ENCODE peak calls at places on chromosomes 16 and 17, in seven cellular contexts. P, V, C, K, N, Z and Y are unnamed samples. For H3K4me1, the result is how much of the 10 kb centered on the place peaks cover.

GRCh38 chr17:27323538-27324212 is 29.8 kb downstream of the WSB1 start:
- ATAC-seq in N (peak), K (peak), C (no peak), V (peak), Z (peak), P (peak), Y (peak)

GRCh38 chr16:4733747-4734062 is 366 bp downstream of the ANKS3 start:
- ATAC-seq in V (no peak), C (no peak), Z (no peak), K (peak), P (no peak), N (peak), Y (peak)

GRCh38 chr16:17343729-17344128 is 127.0 kb downstream of the XYLT1 start:
- ATAC-seq in N (no peak), K (no peak), V (peak), C (peak), Z (peak), P (no peak), Y (no peak)

GRCh38 chr17:63838586-63839184 is 3.8 kb downstream of the SMARCD2 start:
- ATAC-seq in K (no peak), N (no peak), P (peak), Z (peak), V (peak), C (peak), Y (peak)

GRCh38 chr17:4304417-4305027 is 40.7 kb upstream of the ANKFY1 start:
- ATAC-seq in K (peak), N (peak), P (peak), C (peak), V (peak), Z (peak), Y (no peak)

GRCh38 chr16:10256855-10257641 is 74.8 kb upstream of the GRIN2A start:
- ATAC-seq in V (peak), P (peak), K (peak), Z (peak), N (peak), C (peak), Y (no peak)

GRCh38 chr16:24741862-24742261 is 12.4 kb downstream of the TNRC6A start:
- ATAC-seq in C (no peak), Z (no peak), N (no peak), K (no peak), P (no peak), V (no peak), Y (no peak)

GRCh38 chr17:49002766-49003165 is 5.6 kb downstream of the IGF2BP1 start:
- ATAC-seq in N (no peak), K (no peak), C (no peak), V (no peak), P (no peak), Z (no peak), Y (no peak)

GRCh38 chr16:800834-801488 is 427 bp upstream of the GNG13 start:
- ATAC-seq in C (no peak), V (no peak), P (no peak), N (no peak), K (peak), Z (no peak), Y (no peak)

GRCh38 chr16:35598696-35599332 is 2139.4 kb downstream of the TP53TG3F start:
- ATAC-seq in C (no peak), K (peak), P (no peak), Z (no peak), V (no peak), N (no peak), Y (no peak)

GRCh38 chr16:3595521-3596021 is 15.8 kb downstream of the SLX4 start:
- ATAC-seq in V (no peak), P (no peak), Z (no peak), K (no peak), C (no peak), N (no peak), Y (no peak)

GRCh38 chr17:57102122-57102521 is 17.1 kb downstream of the AKAP1 start:
- ATAC-seq in V (no peak), Z (no peak), N (no peak), K (no peak), C (no peak), P (no peak), Y (no peak)

GRCh38 chr17:2025220-2025621 is at the start of gene RTN4RL1:
- ATAC-seq in C (peak), P (peak), Z (peak), N (peak), V (peak), K (peak), Y (peak)

GRCh38 chr17:80394629-80395216 is 20.2 kb upstream of the ENDOV start:
- ATAC-seq in P (no peak), K (no peak), C (peak), N (no peak), V (peak), Z (peak), Y (no peak)

DNA sequence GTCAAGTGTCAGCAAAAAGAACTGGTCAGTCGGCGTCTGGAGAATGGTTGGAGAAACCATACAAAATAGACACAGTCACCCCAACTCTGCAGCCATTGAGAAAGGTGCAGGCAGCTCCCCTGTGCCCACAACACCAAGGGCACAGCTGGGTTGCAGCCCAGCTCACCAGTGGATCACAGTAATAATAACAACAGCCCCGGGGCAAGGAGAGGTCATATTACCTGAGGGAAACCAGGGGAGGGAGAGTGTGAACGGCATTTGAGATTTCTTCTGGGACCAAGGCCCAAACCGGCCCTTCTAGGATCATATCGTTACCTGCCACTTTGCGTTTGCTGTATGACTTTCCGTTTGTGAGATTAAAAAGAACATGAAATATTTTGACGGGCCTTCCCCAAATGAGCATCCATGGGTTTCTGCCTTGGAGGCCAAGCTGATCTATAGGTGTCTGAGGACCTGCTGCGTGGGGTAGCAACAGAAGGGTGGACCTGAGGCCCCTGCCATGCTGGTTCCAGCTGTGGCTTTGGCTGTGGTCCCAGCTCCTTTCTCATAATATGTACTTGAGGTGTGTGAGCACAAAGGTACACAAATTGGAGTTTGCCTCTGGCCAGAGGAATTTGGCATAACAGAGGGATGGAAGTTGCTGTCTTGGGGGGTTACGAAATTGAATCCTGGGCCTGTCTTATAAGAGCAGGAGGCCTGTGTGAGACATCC is 154.6 kb downstream of the CMIP start:
- ATAC-seq in C (no peak), P (no peak), N (no peak), V (no peak), K (no peak), Z (no peak), Y (no peak)
- H3K4me1 ChIP-seq in C (under half), P (under half), N (half or more), V (under half), K (half or more), Z (under half), Y (under half)

GRCh38 chr16:67561824-67562525 is 351 bp upstream of the CTCF start:
- ATAC-seq in P (peak), N (peak), Z (peak), K (peak), V (peak), C (peak), Y (peak)
- TF ChIP-seq POLR2A in P (peak), N (peak), Z (peak), K (peak), V (peak), C (peak), Y (peak)

DNA sequence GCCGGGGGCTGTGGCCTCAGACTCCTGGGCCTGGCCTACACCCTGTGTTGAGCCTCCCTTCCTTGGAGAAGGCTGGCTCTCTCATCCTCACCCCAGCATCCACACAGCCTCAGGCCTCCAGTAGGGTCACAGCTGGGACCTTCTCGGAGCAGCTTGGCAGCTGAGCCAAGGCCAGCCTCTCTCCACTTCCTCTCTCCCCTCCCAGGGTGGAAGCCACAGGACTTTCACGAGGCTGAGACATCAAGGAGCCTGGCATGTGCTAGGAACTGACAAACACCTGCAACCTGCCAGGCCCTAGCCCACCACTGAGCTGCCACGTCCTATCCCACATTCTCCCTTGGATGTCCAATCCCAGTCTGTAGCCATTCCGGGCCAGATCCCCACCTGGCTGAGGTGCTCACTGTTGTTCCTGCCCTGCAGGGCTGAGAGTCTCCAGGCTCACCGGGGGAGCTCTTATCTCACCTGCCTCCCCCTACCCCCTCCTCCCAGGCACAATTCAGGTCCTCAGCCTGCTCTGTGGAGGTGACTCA is 3.1 kb downstream of the MMP15 start:
- ATAC-seq in V (no peak), C (no peak), Z (no peak), N (no peak), K (no peak), P (no peak), Y (no peak)
- H3K4me1 ChIP-seq in V (under half), C (under half), Z (half or more), N (under half), K (under half), P (under half), Y (half or more)

DNA sequence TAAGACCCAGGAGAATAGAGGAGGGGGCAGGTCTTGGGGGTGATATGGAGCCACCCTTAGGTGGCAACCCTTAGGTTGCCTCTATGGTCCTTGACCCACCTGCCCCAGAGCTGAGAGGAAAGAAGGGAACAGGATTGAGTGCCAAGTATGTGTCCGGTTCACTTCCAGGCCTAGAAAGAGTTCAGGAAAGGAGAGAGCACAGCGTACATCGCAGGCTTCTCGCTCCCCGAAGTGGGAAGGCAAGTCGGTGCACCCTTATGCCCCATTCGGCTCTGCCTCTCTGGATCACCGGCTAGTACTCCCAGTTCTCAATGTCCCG is 631 bp downstream of the SP6 start:
- ATAC-seq in V (peak), C (no peak), N (no peak), K (no peak), Z (peak), P (no peak), Y (no peak)
- TF ChIP-seq POLR2A in V (no peak), C (no peak), N (no peak), K (no peak), Z (no peak), P (no peak), Y (no peak)

GRCh38 chr16:74035816-74036215 is 260.8 kb upstream of the PSMD7 start:
- ATAC-seq in K (peak), V (no peak), Z (no peak), P (no peak), C (no peak), N (peak), Y (no peak)
- H3K4me1 ChIP-seq in K (under half), V (under half), Z (under half), P (under half), C (under half), N (under half), Y (under half)

DNA sequence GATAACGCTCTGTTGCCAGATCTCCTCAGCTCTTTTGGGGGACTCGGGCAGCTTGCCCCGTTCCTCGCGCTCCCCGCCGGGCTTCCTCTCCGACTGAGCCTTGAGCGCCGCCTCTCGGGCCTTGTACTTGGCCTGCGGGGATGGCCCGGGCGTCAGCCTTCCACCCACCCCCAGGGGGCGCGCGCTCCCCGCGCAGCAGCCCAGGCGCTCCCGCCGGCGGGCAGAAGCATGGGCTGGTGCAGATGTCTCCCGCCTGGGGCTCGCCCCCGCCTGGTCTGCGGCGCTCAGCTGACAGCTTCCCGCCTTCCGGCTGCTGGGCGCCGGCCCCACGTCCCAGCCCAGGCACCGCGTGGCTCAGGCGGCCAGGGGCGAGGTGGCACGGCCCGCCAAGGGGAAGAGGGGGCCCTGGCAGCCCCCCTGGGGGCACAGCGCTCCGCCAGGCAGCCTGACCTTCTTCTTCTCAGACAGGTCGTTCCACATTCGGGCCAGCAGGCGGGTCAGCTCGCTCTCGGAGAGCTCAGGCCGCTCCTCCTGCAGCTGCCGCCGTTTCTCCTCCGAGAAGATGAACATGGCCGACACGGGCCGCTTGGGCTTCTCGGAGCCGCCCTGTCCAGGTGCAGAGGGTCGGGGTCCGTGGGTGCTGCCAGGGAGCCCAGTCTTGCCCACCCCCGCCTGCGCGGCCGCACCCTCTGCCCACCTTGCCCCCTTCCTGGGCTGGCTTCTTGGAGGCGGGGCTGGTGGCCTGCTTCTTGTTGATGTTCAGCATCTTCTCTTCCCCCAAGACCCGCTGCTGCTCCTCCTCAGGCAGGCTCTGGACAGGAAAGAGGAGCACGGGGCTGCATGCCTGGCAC is 8.9 kb downstream of the UBTF start:
- ATAC-seq in V (peak), N (peak), P (peak), Z (peak), C (peak), K (peak), Y (peak)
- TF ChIP-seq POLR2A in V (peak), N (no peak), P (no peak), Z (peak), C (no peak), K (no peak), Y (no peak)

GRCh38 chr16:14505846-14506245 is 124.2 kb downstream of the PARN start:
- ATAC-seq in K (no peak), Z (no peak), C (no peak), V (peak), N (peak), P (peak), Y (no peak)
- H3K4me1 ChIP-seq in K (under half), Z (under half), C (half or more), V (under half), N (half or more), P (under half), Y (under half)

DNA sequence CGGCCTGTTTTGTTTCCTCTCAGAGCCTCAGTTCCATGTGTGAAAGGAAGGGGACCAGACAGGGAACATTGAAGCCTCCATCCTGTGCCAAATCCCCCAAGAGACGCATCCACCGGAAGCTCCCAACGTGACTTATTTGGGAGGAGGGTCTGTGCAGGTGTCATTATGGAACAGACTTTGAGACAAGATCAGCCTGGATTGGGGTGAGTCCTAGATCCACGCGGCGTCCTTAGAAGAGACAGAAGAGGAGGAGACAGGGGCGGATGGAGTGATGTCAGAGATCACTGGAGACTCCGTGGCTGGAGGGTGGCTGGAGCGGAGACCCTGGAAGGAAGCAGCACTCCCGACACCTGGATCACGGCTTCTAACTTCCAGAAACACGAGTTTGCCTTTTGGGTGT is 80.0 kb downstream of the KLHDC4 start:
- ATAC-seq in C (no peak), P (no peak), Z (no peak), K (no peak), V (no peak), N (no peak), Y (no peak)
- TF ChIP-seq POLR2A in C (no peak), P (no peak), Z (no peak), K (no peak), V (no peak), N (no peak), Y (no peak)